ENCODE peak calls at places on chromosomes 5 and 9, in ten cellular contexts. R, X, S, Q, C, P, V, Y, H and A are unnamed samples.

GRCh38 chr5:172932313-172933017 is 26.8 kb upstream of the RPL26L1 start:
- DNase-seq in V (peak; percentile 76), H (peak; percentile 61), X (peak; percentile 80), Y (peak; percentile 80), Q (peak; percentile 71), R (peak; percentile 67), S (peak; percentile 68), C (peak; percentile 79), P (peak; percentile 77), A (peak; percentile 77)

GRCh38 chr9:126470251-126470993 is 143.3 kb upstream of the LMX1B start:
- DNase-seq in Q (no peak), P (no peak), S (no peak), Y (no peak), V (no peak), X (peak; percentile 42), H (no peak), R (no peak), C (no peak), A (peak; percentile 60)

GRCh38 chr9:120873512-120873911 is 3.5 kb downstream of the PHF19 start:
- DNase-seq in V (no peak), R (no peak), S (no peak), Y (no peak), H (no peak), P (no peak), C (peak; percentile 97), X (no peak), Q (no peak), A (no peak)

GRCh38 chr9:99663297-99663696 is 158.4 kb upstream of the NR4A3 start:
- DNase-seq in C (no peak), H (no peak), V (no peak), Q (no peak), Y (no peak), X (no peak), P (no peak), R (no peak), S (no peak), A (no peak)

GRCh38 chr5:18314192-18314778 is 680.0 kb downstream of the TAF11L14 start:
- DNase-seq in Y (no peak), V (peak; percentile 46), C (peak; percentile 44), P (peak; percentile 42), X (peak; percentile 29), Q (no peak), H (peak; percentile 31), R (no peak), S (no peak), A (no peak)

GRCh38 chr9:134678206-134678605 is 36.6 kb downstream of the COL5A1 start:
- DNase-seq in C (no peak), Q (no peak), H (no peak), R (no peak), X (no peak), S (no peak), P (no peak), V (no peak), Y (no peak), A (no peak)

GRCh38 chr9:133739408-133740280 is 1.5 kb upstream of the SARDH start:
- DNase-seq in V (no peak), H (no peak), P (no peak), C (no peak), S (no peak), Y (no peak), R (no peak), Q (peak; percentile 15), X (no peak), A (no peak)

GRCh38 chr5:34684281-34684979 is 28.3 kb downstream of the RAI14 start:
- DNase-seq in P (peak; percentile 59), H (peak; percentile 60), R (peak; percentile 36), Q (no peak), V (peak; percentile 66), Y (no peak), S (no peak), C (peak; percentile 58), X (no peak), A (no peak)

GRCh38 chr5:109876030-109876726 is 186.5 kb downstream of the MAN2A1 start:
- DNase-seq in V (no peak), X (no peak), C (no peak), H (no peak), S (no peak), R (no peak), Q (no peak), Y (no peak), P (no peak), A (no peak)

GRCh38 chr5:40165789-40166728 is 513.7 kb upstream of the PTGER4 start:
- DNase-seq in P (no peak), X (no peak), V (peak; percentile 6), Y (no peak), C (peak; percentile 24), R (no peak), H (peak; percentile 3), Q (no peak), S (no peak), A (no peak)

GRCh38 chr5:431001-431710 is 11.8 kb upstream of the EXOC3 start:
- DNase-seq in C (peak; percentile 77), S (peak; percentile 48), R (no peak), Y (no peak), X (peak; percentile 77), Q (peak; percentile 20), V (peak; percentile 56), H (peak; percentile 45), P (peak; percentile 59), A (peak; percentile 45)

GRCh38 chr9:135821116-135821515 is 86.2 kb downstream of the CAMSAP1 start:
- DNase-seq in C (no peak), Q (no peak), R (no peak), V (no peak), Y (no peak), H (no peak), S (no peak), X (no peak), P (no peak), A (no peak)

GRCh38 chr5:109454726-109455505 is 45.1 kb upstream of the PJA2 start:
- DNase-seq in S (no peak), Q (no peak), P (peak; percentile 52), R (no peak), H (peak; percentile 82), Y (no peak), V (peak; percentile 65), C (no peak), X (no peak), A (no peak)

GRCh38 chr9:970310-971002 is 6.0 kb upstream of the DMRT3 start:
- DNase-seq in V (no peak), R (no peak), X (no peak), S (no peak), Q (no peak), H (no peak), Y (no peak), P (no peak), C (peak; percentile 65), A (no peak)

GRCh38 chr5:34505731-34506130 is 150.4 kb upstream of the RAI14 start:
- DNase-seq in S (no peak), Q (no peak), X (no peak), H (no peak), V (no peak), R (no peak), C (no peak), P (no peak), Y (no peak), A (no peak)

DNA sequence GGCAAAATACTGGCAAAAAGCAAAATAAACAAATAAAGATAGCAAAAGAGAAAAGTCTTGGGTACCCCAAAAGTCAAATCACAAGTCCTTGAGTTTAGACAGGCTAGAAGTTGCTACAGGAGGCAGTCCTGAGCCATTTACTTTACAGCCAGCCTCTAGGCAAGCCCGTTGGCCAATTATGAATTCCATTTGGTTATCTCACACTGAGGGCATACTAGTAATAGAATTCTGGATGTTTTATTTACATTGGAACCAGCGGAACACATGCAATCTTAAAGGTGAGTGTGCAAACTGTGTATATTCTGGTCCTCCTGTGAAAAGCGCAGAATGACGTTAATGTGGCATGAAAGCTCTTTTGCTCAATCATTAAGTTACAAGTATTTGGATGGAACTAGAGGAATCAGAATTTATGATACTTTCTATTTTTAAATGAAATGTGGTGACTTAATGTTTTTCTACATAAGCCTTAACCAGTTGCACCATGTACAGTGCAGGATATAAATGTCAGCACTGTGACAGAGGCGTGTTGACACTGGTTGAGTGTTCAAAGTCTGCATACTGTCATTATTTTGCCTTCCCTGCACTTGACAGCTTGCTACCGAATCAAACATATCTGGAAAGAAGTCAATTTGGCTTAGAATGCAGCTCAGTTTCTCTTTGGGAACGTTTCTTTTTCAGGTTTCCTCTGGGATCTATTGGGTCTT is 7.9 kb downstream of the GDNF start:
- DNase-seq in V (no peak), Y (no peak), S (no peak), H (peak; percentile 49), X (no peak), P (no peak), C (no peak), R (no peak), Q (no peak), A (no peak)
- TF ChIP-seq CTCF in V (no peak), Y (no peak), S (no peak), H (peak; percentile 16), X (no peak), P (no peak), C (no peak), R (no peak), Q (no peak), A (no peak)

GRCh38 chr5:159975462-159976019 is 33.4 kb upstream of the TTC1 start:
- DNase-seq in H (peak; percentile 97), C (peak; percentile 12), R (peak; percentile 27), Q (no peak), V (peak; percentile 93), Y (no peak), S (no peak), P (peak; percentile 93), X (no peak), A (no peak)
- TF ChIP-seq CTCF in H (peak; percentile 70), C (peak; percentile 15), R (no peak), Q (no peak), V (peak; percentile 59), Y (no peak), S (no peak), P (peak; percentile 60), X (no peak), A (no peak)

DNA sequence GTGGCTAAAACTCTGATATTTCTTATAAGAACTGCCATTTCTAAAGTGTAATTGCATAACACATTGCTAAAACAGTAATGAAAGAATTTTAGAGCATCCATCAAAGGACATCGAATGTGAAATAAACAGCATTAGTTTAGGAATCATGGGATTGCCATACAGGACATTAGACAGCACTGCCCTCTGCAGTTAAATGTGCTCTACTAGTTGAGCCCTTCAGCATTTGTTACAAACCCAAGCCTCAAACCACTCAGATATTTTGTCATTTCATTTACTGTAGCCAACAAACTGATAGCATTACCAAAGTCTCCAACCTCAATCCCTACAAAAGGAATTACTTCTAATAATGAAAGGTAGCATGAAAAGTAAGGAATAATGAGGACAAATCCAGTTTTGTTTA is 116.8 kb upstream of the COX7C start:
- DNase-seq in C (peak; percentile 40), H (no peak), X (no peak), R (no peak), P (no peak), Y (no peak), S (no peak), Q (no peak), V (no peak), A (no peak)
- TF ChIP-seq CTCF in C (peak; percentile 43), H (no peak), X (peak; percentile 12), R (no peak), P (no peak), Y (peak; percentile 6), S (peak; percentile 52), Q (no peak), V (no peak), A (no peak)

DNA sequence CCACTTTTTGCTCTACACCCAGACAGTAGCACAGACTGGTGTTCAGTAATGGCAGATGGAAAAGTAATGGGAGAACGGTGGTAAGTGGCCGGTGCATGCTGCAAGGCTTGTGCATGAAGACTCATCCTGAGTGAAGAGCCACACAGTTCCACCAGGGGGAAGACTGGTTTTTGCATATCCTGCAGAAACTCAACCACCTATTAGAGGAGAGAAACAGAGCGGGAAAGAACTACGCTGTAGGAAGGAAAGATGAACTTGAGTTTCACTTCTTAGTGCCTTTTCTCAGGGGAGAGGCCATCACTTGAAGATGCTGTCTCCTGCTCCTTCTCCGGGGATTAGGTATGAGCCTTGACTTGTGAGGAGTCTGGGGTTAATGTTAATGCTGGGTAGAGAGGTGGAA is 9.4 kb upstream of the PRSS3 start:
- DNase-seq in Y (peak; percentile 65), Q (no peak), S (no peak), H (peak; percentile 38), X (no peak), V (peak; percentile 33), P (peak; percentile 17), C (peak; percentile 63), R (no peak), A (no peak)
- TF ChIP-seq CTCF in Y (peak; percentile 57), Q (no peak), S (no peak), H (peak; percentile 50), X (peak; percentile 27), V (peak; percentile 28), P (peak; percentile 55), C (peak; percentile 30), R (no peak), A (peak; percentile 3)